ENCODE peak calls at places on chromosomes 1 and 21, in seven cellular contexts. P is RCC 7860, G is brain microvascular endothelial cell, F is H54, Y is AG09319, Z is left lung, U is renal cortical epithelial cell. E is an unnamed sample.

GRCh38 chr1:79663916-79664315 is 657.4 kb upstream of the ADGRL4 start:
- DNase-seq in P (no peak), G (peak), F (no peak), Y (no peak), Z (no peak), U (peak), E (no peak)

GRCh38 chr1:221908573-221908972 is 166.7 kb upstream of the DUSP10 start:
- DNase-seq in P (no peak), G (no peak), F (no peak), Y (no peak), Z (no peak), U (no peak), E (no peak)

GRCh38 chr21:39845581-39846130 is 21.6 kb upstream of the PCP4 start:
- DNase-seq in P (no peak), G (no peak), F (no peak), Y (no peak), Z (no peak), U (peak), E (no peak)

GRCh38 chr1:5579966-5580365 is 412.3 kb downstream of the NPHP4 start:
- DNase-seq in P (no peak), G (no peak), F (no peak), Y (no peak), Z (no peak), U (no peak), E (no peak)

GRCh38 chr1:203325418-203326091 is 20.2 kb downstream of the BTG2 start:
- DNase-seq in P (no peak), G (no peak), F (no peak), Y (no peak), Z (peak), U (no peak), E (no peak)

GRCh38 chr1:215590779-215591491 is 23.8 kb downstream of the KCTD3 start:
- DNase-seq in P (no peak), G (no peak), F (no peak), Y (no peak), Z (no peak), U (no peak), E (no peak)

GRCh38 chr1:169999357-169999756 is 75.1 kb downstream of the KIFAP3 start:
- DNase-seq in P (peak), G (peak), F (no peak), Y (peak), Z (no peak), U (peak), E (no peak)

GRCh38 chr1:79373481-79374132 is 367.1 kb upstream of the ADGRL4 start:
- DNase-seq in P (no peak), G (no peak), F (no peak), Y (no peak), Z (peak), U (peak), E (no peak)

GRCh38 chr1:91900538-91900937 is 14.6 kb upstream of the TGFBR3 start:
- DNase-seq in P (no peak), G (peak), F (peak), Y (peak), Z (no peak), U (peak), E (no peak)